ENCODE peak calls at places on chromosomes 5 and 9, in four cellular contexts. W, L, F and D are unnamed samples.

GRCh38 chr9:33517373-33517772 is 6.7 kb upstream of the ANKRD18B start:
- DNase-seq in W (peak; percentile 60), L (peak; percentile 34), F (peak; percentile 42), D (no peak)

GRCh38 chr5:178542455-178542854 is 47.7 kb downstream of the COL23A1 start:
- DNase-seq in W (no peak), L (no peak), F (peak; percentile 56), D (no peak)

GRCh38 chr9:110192531-110193326 is 15.2 kb downstream of the C9orf152 start:
- DNase-seq in W (peak; percentile 78), L (no peak), F (peak; percentile 88), D (peak; percentile 71)

GRCh38 chr5:146952168-146952567 is 73.6 kb upstream of the PPP2R2B start:
- DNase-seq in W (no peak), L (no peak), F (no peak), D (no peak)

GRCh38 chr5:38023799-38024198 is 184.0 kb upstream of the GDNF start:
- DNase-seq in W (no peak), L (no peak), F (no peak), D (no peak)

GRCh38 chr9:84101892-84102632 is 121.5 kb downstream of the RMI1 start:
- DNase-seq in W (no peak), L (peak; percentile 37), F (no peak), D (no peak)

GRCh38 chr5:10518352-10518751 is 45.5 kb upstream of the ANKRD33B start:
- DNase-seq in W (peak; percentile 55), L (no peak), F (peak; percentile 86), D (no peak)

GRCh38 chr9:89746385-89747116 is 141.7 kb downstream of the GADD45G start:
- DNase-seq in W (no peak), L (no peak), F (no peak), D (no peak)

GRCh38 chr5:33594006-33594405 is 153.2 kb downstream of the TARS1 start:
- DNase-seq in W (no peak), L (no peak), F (no peak), D (no peak)

GRCh38 chr9:16679327-16679821 is 191.1 kb downstream of the BNC2 start:
- DNase-seq in W (peak; percentile 30), L (peak; percentile 33), F (peak; percentile 73), D (no peak)
- H3K4me3 ChIP-seq in W (no peak overlapping the region), L (no peak overlapping the region), F (no peak overlapping the region), D (no peak overlapping the region)

DNA sequence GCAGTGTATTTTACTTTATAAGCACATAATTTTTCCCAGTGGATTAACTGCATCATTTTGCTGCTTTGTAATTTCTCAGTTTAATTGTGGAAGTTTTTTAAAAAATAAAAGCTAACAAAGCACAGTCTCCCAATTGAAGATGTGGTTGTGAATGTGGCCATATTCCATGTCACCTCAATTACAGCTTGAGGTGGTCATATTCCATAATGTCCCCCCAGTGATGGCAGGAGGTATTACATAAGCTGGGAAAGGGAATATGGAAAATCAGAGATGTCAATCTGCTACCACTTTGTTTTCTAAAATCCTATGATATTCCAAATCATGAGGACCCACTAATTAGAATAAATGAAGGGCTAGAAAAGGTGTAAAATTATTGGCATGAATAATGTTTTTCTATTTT is 1672.0 kb upstream of the CDH9 start:
- DNase-seq in W (no peak), L (peak; percentile 35), F (no peak), D (no peak)
- TF ChIP-seq CTCF in W (no peak), L (peak; percentile 46), F (no peak), D (no peak)

GRCh38 chr5:148385094-148385493 is 1.3 kb downstream of the FBXO38 start:
- DNase-seq in W (no peak), L (no peak), F (no peak), D (no peak)
- H3K4me3 ChIP-seq in W (no peak overlapping the region), L (peak overlapping the region; percentile 91), F (peak overlapping the region; percentile 88), D (no peak overlapping the region)

GRCh38 chr5:160726721-160727120 is 125.3 kb downstream of the ATP10B start:
- DNase-seq in W (no peak), L (no peak), F (no peak), D (no peak)
- TF ChIP-seq CTCF in W (no peak), L (no peak), F (no peak), D (no peak)

DNA sequence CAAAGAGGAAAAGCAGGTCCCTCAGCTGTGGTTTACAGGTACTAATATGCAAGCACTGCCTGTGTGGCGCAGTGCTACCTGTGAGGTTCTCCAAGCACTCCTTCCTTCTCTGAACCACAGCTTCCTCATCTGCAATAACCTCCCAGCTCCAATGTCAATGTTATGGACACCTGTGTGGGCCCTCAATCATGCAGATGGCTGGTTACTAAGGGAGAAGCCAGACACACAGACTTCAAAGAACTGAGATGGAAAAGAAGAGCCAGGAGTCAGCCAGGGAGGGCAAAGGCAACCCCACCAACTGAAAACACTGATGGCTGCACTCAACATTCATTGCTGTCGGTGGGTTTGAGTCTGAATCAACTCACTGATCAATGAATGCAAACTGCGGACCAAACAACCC is 77.7 kb downstream of the NR6A1 start:
- DNase-seq in W (no peak), L (peak; percentile 23), F (no peak), D (no peak)
- H3K4me3 ChIP-seq in W (no peak overlapping the region), L (no peak overlapping the region), F (no peak overlapping the region), D (no peak overlapping the region)

DNA sequence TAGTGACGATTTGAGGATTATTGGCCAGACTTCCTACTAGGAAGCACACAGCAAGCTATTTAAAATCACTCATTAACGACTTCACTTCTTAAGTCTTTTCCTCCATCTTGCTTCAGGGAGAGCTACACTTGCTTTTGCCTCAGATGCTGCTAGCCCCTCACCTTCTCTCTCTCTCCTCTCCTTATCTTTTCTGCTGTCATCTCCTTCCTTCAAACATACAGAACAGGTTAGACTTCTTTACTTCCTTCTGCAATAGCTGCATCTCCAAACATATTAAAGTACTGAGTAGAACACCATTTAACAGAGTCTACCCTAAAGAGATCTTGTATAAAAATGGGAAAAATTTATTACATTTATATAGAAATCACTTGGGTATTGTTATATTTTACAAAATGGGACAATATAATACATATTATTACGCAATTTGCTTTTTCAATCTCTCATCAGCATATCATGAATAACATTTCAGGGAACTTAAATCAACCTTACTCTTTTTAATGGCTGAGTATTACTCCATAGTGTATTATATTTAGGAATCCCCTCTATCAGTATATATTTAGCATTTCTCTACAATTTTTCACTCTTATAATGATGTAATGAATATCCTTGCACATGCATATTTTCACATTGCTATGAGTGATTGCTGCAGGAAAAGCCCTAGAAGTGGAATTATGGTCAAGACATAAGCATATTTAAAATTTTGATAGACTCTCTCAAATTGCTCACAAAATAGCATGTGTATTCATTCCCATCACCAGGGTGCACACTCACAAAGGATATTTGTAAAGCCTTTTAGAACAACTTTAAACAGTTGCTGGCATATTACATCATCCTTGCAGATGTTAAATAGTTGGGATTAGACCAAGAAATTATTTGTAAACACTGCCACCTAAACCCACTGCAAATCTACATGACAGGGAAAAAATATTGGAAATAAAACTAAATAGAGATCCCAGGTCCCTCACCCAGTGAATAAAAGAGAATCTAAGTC is 164.5 kb upstream of the NFIB start:
- DNase-seq in W (no peak), L (no peak), F (no peak), D (no peak)
- TF ChIP-seq CTCF in W (no peak), L (no peak), F (no peak), D (no peak)

DNA sequence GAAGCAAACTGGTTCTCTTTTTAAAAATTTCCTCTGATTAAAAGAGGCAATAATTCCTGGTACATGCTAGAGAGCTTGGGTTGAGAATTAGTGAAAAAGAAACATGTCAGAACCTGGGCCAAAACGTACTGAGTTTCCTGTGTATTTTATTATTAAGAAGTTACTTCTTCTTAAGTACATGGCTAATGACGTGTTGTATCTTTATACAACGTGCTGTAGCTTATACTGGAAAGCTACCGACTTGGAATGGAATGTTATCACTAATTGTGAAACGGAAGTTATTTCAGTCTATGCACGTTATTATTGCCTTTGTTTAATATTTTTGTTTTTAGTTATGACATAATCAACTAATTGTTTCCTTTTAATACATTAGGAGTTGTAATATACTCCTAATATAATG is 43.1 kb downstream of the ZNF366 start:
- DNase-seq in W (no peak), L (no peak), F (no peak), D (no peak)
- H3K4me3 ChIP-seq in W (no peak overlapping the region), L (no peak overlapping the region), F (no peak overlapping the region), D (no peak overlapping the region)

DNA sequence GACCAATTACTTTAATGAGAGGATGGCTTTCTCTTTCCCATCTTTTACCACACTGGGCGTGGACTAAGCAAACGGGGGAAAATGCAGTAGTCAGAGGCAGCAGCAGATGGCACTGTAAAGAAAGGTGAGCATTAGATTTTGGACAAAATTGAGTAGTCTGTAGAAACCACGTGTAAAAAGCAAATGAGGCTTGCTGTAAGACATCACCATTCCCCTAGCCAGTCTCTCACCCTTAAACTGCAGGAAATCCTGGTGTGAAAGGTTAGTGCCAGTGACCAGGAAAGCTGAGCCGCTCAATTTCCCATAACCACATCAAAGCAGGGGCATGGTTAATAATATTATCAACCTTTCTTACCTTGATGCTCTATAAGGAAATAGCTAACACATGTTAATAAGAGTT is 31.8 kb downstream of the SPATA31C2 start:
- DNase-seq in W (peak; percentile 36), L (peak; percentile 53), F (peak; percentile 32), D (no peak)
- TF ChIP-seq CTCF in W (peak; percentile 58), L (peak; percentile 58), F (peak; percentile 43), D (peak; percentile 59)

DNA sequence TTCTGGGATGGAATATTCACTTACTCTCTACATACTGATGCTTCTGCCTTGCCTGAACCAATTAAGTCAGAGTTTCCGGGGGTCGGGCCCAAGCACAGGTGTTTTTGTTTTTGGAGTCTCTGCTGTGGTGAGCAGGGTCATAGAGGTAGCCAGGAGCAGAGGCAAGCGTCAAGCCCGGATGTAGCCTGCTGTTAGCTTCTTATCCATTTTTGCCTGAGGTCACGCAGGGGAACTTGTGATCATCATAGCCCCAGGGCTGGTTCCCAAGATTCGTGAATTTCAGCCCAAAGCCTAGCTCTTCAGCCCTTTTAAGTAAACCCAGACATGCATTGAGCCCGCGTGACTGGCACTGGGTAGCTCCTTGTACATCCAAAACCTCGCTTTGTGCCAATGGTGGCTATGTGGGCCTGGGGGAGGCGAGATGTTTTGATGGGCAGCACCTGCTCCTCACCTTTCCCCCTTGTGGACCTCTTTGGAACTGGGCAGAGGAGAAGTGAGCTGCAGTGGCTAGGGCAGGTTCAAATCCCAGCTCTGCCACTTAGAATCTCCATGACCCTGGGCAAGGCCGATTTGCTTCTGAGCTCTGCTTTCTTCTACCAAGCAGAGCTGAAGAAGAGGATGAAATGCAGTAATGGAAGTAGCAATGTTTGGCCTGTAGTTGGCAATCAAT is 33.7 kb downstream of the FGF18 start:
- DNase-seq in W (no peak), L (peak; percentile 40), F (no peak), D (no peak)
- H3K4me3 ChIP-seq in W (no peak overlapping the region), L (no peak overlapping the region), F (no peak overlapping the region), D (no peak overlapping the region)

DNA sequence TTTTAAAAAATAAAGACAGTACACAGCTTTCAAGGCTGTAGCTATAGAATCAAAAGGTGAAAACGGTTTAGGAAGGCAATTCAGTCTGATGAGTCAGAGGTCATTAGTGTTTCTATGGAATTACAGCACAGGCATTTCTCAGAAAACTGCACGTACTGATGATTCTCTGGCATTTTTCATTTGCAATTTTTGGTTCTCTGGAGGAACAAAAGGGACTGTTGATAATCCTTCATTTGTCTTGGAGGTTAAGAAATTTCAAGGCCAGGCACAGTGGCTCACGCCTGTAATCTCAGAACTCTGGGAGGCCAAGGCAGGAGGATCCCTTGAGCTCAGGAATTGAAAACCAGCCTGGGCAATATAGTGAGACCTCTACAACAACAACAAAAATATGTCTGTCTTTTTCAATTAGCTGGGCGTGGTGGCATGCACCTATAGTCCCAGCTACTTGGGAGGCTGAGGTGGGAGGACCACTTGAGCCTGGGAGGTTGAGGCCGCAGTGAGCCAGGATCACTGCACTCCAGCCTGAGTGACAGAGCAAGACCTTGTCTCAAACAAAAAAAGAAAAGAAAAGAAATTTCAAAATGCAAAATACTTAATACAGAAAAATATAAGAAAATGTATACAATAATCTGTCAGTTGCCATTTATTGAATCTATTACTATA is 27.3 kb downstream of the NR6A1 start:
- DNase-seq in W (peak; percentile 58), L (no peak), F (peak; percentile 54), D (no peak)
- TF ChIP-seq CTCF in W (no peak), L (no peak), F (no peak), D (no peak)